ENCODE peak calls at places on chromosomes 4 and X, in four cellular contexts. U is SK-N-SH, H is nephron progenitor cell, F is posterior cingulate gyrus. Y is an unnamed sample.

GRCh38 chrX:100994352-100995281 is 25.1 kb downstream of the ARL13A start:
- DNase-seq in U (no peak), H (no peak), F (no peak), Y (no peak)

GRCh38 chr4:148852092-148852699 is 410.0 kb upstream of the NR3C2 start:
- DNase-seq in U (no peak), H (no peak), F (no peak), Y (no peak)

GRCh38 chr4:141501931-141502330 is 134.5 kb upstream of the IL15 start:
- DNase-seq in H (no peak), F (no peak), U (no peak), Y (no peak)

GRCh38 chr4:156547891-156548290 is 423.7 kb downstream of the PDGFC start:
- DNase-seq in U (no peak), H (no peak), F (no peak), Y (no peak)

GRCh38 chrX:113644426-113644825 is 803.8 kb upstream of the AMOT start:
- DNase-seq in U (no peak), F (no peak), H (no peak), Y (no peak)

GRCh38 chr4:55386073-55386472 is 9.7 kb upstream of the TMEM165 start:
- DNase-seq in F (no peak), H (no peak), U (peak), Y (no peak)

GRCh38 chrX:54042609-54043010 is 1.7 kb downstream of the PHF8 start:
- DNase-seq in U (peak), F (peak), H (peak), Y (no peak)

GRCh38 chr4:154349829-154350228 is 141.8 kb downstream of the DCHS2 start:
- DNase-seq in U (no peak), F (no peak), H (no peak), Y (no peak)

GRCh38 chr4:10333942-10334341 is 123.3 kb downstream of the ZNF518B start:
- DNase-seq in F (no peak), H (no peak), U (no peak), Y (peak)

GRCh38 chr4:1166509-1167243 is 5.7 kb downstream of the SPON2 start:
- DNase-seq in F (peak), H (no peak), U (no peak), Y (no peak)

GRCh38 chr4:103934178-103934789 is 214.5 kb upstream of the TACR3 start:
- DNase-seq in F (no peak), U (peak), H (peak), Y (no peak)

GRCh38 chrX:20547649-20548051 is 280.9 kb upstream of the RPS6KA3 start:
- DNase-seq in F (no peak), U (no peak), H (peak), Y (no peak)